ENCODE peak calls at places on chromosomes 7 and 10, in ten cellular contexts. Z is tibial artery, B is uterus, Q is suprapubic skin, X is OCI-LY7, K is Caco-2, W is IMR-90, C is heart left ventricle, O is adrenal gland, R is SJSA1. H is an unnamed sample. For H3K4me1, the result is how much of the 10 kb centered on the place peaks cover.

GRCh38 chr10:33484787-33485186 is 150.3 kb upstream of the NRP1 start:
- DNase-seq in Z (no peak), B (no peak), Q (no peak), X (no peak), K (peak), W (peak), C (no peak), O (no peak), R (peak), H (no peak)

GRCh38 chr7:128947854-128948253 is 10.1 kb downstream of the IRF5 start:
- DNase-seq in Z (no peak), B (no peak), Q (no peak), X (no peak), K (no peak), W (peak), C (no peak), O (peak), R (no peak), H (no peak)

GRCh38 chr10:132061465-132062180 is 4.1 kb upstream of the JAKMIP3 start:
- DNase-seq in Z (no peak), B (no peak), Q (peak), X (no peak), K (no peak), W (no peak), C (no peak), O (no peak), R (no peak), H (no peak)

GRCh38 chr7:91634485-91635177 is 245.9 kb downstream of the MTERF1 start:
- DNase-seq in Z (no peak), B (no peak), Q (no peak), X (no peak), K (no peak), W (no peak), C (no peak), O (no peak), R (no peak), H (no peak)

GRCh38 chr10:113788604-113789083 is 37.2 kb downstream of the PLEKHS1 start:
- DNase-seq in Z (no peak), B (peak), Q (no peak), X (no peak), K (peak), W (peak), C (peak), O (peak), R (peak), H (peak)

GRCh38 chr7:85186083-85186520 is 754 bp downstream of the SEMA3D start:
- DNase-seq in Z (peak), B (peak), Q (peak), X (no peak), K (no peak), W (peak), C (peak), O (peak), R (no peak), H (no peak)

GRCh38 chr7:141738592-141739013 is 445 bp downstream of the SSBP1 start:
- DNase-seq in Z (no peak), B (no peak), Q (no peak), X (no peak), K (no peak), W (no peak), C (no peak), O (no peak), R (no peak), H (no peak)

GRCh38 chr7:78609281-78609680 is 810.7 kb downstream of the PHTF2 start:
- DNase-seq in Z (no peak), B (no peak), Q (no peak), X (no peak), K (no peak), W (no peak), C (no peak), O (no peak), R (no peak), H (no peak)

GRCh38 chr7:148662646-148663045 is 36.1 kb upstream of the CUL1 start:
- DNase-seq in Z (no peak), B (no peak), Q (no peak), X (no peak), K (no peak), W (no peak), C (no peak), O (no peak), R (no peak), H (no peak)

GRCh38 chr10:122854648-122855047 is 9.0 kb upstream of the CUZD1 start:
- DNase-seq in Z (no peak), B (no peak), Q (no peak), X (no peak), K (no peak), W (peak), C (no peak), O (no peak), R (peak), H (peak)

GRCh38 chr10:122850705-122851640 is 5.3 kb upstream of the CUZD1 start:
- DNase-seq in Z (no peak), B (no peak), Q (no peak), X (no peak), K (no peak), W (peak), C (no peak), O (no peak), R (peak), H (no peak)

GRCh38 chr10:122855745-122856144 is 10.1 kb upstream of the CUZD1 start:
- DNase-seq in Z (no peak), B (no peak), Q (no peak), X (no peak), K (no peak), W (peak), C (no peak), O (no peak), R (no peak), H (no peak)

GRCh38 chr10:122852261-122852660 is 6.6 kb upstream of the CUZD1 start:
- DNase-seq in Z (no peak), B (no peak), Q (no peak), X (no peak), K (no peak), W (no peak), C (no peak), O (no peak), R (peak), H (no peak)

GRCh38 chr10:122853665-122854313 is 8.1 kb upstream of the CUZD1 start:
- DNase-seq in Z (no peak), B (no peak), Q (no peak), X (no peak), K (no peak), W (peak), C (no peak), O (no peak), R (no peak), H (no peak)
- H3K4me3 ChIP-seq in Z (no peak), B (no peak), Q (no peak), X (no peak), K (no peak), W (no peak), C (no peak), O (no peak), R (no peak), H (no peak)

DNA sequence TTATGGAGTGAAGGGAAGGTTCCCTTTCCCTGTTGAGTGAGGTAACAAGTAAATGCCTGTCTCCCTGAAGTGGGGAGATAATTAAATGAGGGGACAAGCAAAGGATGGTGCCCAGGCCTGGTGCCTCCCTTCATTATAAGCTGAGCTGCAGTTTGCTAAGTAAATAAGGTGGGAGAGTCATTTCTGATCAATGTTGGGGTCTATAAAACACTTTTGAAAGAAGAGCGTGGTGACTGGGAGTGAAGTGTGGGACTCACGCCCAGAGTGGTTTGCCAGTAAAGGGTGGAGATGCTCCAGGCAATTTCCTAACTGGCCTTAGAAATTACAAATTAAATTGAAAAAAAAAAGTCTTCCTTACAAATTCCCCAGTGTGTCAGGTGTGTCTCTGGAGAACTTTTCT is 9.6 kb upstream of the GPR15LG start:
- DNase-seq in Z (no peak), B (no peak), Q (no peak), X (no peak), K (no peak), W (no peak), C (no peak), O (no peak), R (no peak), H (no peak)
- H3K4me1 ChIP-seq in Z (under half), B (under half), Q (under half), X (under half), K (under half), W (under half), C (under half), O (under half), R (under half), H (under half)

DNA sequence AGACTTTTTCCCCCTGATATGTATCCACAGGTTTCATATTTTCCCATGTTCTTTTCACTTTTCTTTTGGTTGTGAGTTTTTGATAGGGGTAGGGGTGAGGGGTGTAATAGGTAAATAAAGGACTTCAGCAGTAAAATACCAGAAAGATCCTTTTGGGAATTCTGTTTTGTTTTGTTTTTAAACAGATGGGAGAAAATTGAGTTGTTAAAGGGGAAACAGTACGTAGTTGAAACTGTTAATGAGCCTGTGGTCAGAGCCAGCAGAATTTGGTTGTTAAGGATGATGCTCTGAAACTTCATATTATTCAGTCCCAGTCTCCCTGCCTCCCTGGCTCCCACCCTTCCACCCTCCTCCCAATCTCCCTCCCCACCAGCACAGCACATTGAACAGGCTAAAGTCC is 195.9 kb downstream of the CREB5 start:
- DNase-seq in Z (no peak), B (no peak), Q (no peak), X (no peak), K (no peak), W (no peak), C (no peak), O (no peak), R (no peak), H (no peak)
- H3K4me3 ChIP-seq in Z (no peak), B (no peak), Q (no peak), X (no peak), K (no peak), W (no peak), C (no peak), O (no peak), R (no peak), H (no peak)

DNA sequence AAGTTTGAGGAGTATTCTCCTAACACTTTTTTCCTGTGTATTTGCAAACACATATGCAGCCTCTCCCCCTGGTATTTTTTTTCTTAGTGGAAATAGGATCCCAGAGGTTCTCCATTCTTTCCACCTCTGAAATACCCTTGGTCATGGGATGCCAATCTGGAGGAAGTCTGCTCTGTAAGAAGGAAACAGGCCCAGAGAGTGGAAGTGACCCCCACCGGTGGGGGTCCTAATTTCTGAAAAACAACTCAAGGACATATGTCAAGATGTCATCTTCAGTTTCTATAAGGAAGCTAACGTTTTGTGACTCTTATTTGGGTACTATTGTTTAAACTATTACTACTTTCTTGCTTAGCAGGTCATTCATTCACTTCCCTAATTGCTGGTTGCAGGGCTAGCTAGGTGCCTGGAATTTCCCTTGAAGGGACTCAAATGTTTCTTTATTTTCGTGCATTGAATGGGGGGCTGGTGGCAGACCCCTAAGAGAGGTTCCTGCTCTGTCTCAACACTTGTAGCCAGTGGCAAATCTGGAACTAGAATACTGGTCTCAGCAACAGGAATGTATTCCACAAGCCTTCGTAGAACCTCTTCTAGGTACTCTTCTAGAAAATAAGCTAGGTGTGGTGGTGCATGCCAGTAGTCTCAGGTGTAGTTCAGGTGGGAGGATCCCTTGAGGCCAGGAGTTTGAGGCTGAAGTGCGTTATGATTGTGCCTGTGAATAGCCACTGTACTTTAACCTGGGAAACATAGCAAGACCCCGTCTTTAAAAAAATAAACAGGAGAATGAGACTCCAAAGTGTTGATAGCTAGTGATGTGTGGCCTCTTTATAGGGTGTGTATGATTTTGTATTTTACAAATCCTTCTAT is 1.8 kb upstream of the ZNF775 start:
- DNase-seq in Z (no peak), B (no peak), Q (no peak), X (peak), K (peak), W (no peak), C (no peak), O (no peak), R (no peak), H (no peak)
- H3K4me1 ChIP-seq in Z (under half), B (under half), Q (half or more), X (half or more), K (under half), W (under half), C (under half), O (under half), R (under half), H (half or more)

GRCh38 chr10:71216751-71217265 is 4.4 kb downstream of the UNC5B start:
- DNase-seq in Z (peak), B (peak), Q (no peak), X (no peak), K (no peak), W (no peak), C (no peak), O (no peak), R (no peak), H (no peak)

GRCh38 chr10:71214641-71215160 is 2.3 kb downstream of the UNC5B start:
- DNase-seq in Z (peak), B (no peak), Q (no peak), X (no peak), K (no peak), W (no peak), C (no peak), O (no peak), R (no peak), H (no peak)

GRCh38 chr10:71218046-71218832 is 5.9 kb downstream of the UNC5B start:
- DNase-seq in Z (peak), B (peak), Q (no peak), X (no peak), K (no peak), W (peak), C (peak), O (no peak), R (no peak), H (no peak)

GRCh38 chr10:71217266-71218045 is 5.1 kb downstream of the UNC5B start:
- DNase-seq in Z (peak), B (peak), Q (no peak), X (no peak), K (no peak), W (no peak), C (no peak), O (no peak), R (no peak), H (no peak)

GRCh38 chr10:71216363-71216695 is 4.0 kb downstream of the UNC5B start:
- DNase-seq in Z (peak), B (no peak), Q (no peak), X (no peak), K (no peak), W (no peak), C (no peak), O (no peak), R (no peak), H (no peak)
- H3K4me3 ChIP-seq in Z (no peak), B (no peak), Q (no peak), X (no peak), K (no peak), W (no peak), C (no peak), O (no peak), R (no peak), H (no peak)

DNA sequence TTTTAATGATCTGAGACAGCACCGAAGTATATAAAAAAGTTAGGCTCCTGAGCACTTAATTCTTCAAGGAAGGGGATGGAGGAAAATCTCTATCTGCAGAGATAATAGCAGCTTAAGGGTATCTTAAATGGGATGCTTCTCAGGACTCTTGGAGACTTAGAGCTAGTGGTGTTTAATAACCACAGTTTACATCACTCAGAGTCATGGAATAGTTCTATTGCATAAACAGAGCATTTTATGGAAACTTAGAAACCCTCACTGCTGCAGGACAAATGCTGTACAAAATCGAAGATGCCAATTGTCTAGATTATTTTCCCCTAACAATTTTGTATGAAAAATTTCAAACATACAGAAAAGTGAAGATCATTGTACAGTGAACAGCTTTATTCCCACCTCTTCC is 398.8 kb upstream of the GALNT17 start:
- DNase-seq in Z (no peak), B (no peak), Q (no peak), X (no peak), K (no peak), W (peak), C (no peak), O (no peak), R (no peak), H (no peak)
- H3K4me1 ChIP-seq in Z (under half), B (under half), Q (under half), X (under half), K (under half), W (under half), C (under half), O (under half), R (under half), H (under half)

H was measured in Panc1.